ENCODE peak calls at places on chromosome 14, in six cellular contexts. N is GM20000, V is heart left ventricle, T is cardiac fibroblast, E is neural progenitor cell, C is right lobe of liver. A is an unnamed sample.
A peak's percentile ranks its signal among the peaks of the same experiment; 100 is the strongest.

GRCh38 chr14:79318371-79318770 is 892.9 kb downstream of the DIO2 start:
- DNase-seq in N (no peak), C (no peak), V (no peak), E (no peak), T (peak; percentile 28), A (no peak)

GRCh38 chr14:39492267-39492666 is 60.0 kb upstream of the FBXO33 start:
- DNase-seq in T (peak; percentile 80), N (no peak), C (no peak), V (no peak), E (no peak), A (no peak)

GRCh38 chr14:55265197-55265596 is 6.0 kb upstream of the FBXO34 start:
- DNase-seq in C (no peak), N (no peak), T (no peak), E (no peak), V (no peak), A (no peak)

GRCh38 chr14:103960457-103960856 is 18.1 kb upstream of the RD3L start:
- DNase-seq in T (no peak), E (no peak), N (no peak), C (no peak), V (no peak), A (no peak)

GRCh38 chr14:103718572-103718971 is 3.0 kb downstream of the ZFYVE21 start:
- DNase-seq in T (peak; percentile 63), E (no peak), V (no peak), N (no peak), C (no peak), A (no peak)

GRCh38 chr14:22982013-22982476 is 306 bp downstream of the AJUBA start:
- DNase-seq in T (no peak), N (no peak), C (no peak), E (no peak), V (no peak), A (no peak)

GRCh38 chr14:87712386-87713113 is 280.4 kb downstream of the GALC start:
- DNase-seq in E (peak; percentile 24), V (no peak), C (no peak), T (no peak), N (no peak), A (no peak)

GRCh38 chr14:77923131-77923933 is 123.4 kb downstream of the ADCK1 start:
- DNase-seq in E (no peak), C (no peak), N (no peak), V (no peak), T (no peak), A (no peak)

GRCh38 chr14:30813182-30813581 is 61.2 kb upstream of the COCH start:
- DNase-seq in E (no peak), N (no peak), V (no peak), C (no peak), T (no peak), A (no peak)

GRCh38 chr14:106044949-106045596 is 518.7 kb downstream of the TMEM121 start:
- DNase-seq in E (no peak), C (no peak), V (no peak), N (peak; percentile 51), T (no peak), A (peak; percentile 69)
- TF ChIP-seq CTCF in E (no peak), C (peak; percentile 27), V (no peak), N (peak; percentile 96), T (peak; percentile 14), A (peak; percentile 39)

DNA sequence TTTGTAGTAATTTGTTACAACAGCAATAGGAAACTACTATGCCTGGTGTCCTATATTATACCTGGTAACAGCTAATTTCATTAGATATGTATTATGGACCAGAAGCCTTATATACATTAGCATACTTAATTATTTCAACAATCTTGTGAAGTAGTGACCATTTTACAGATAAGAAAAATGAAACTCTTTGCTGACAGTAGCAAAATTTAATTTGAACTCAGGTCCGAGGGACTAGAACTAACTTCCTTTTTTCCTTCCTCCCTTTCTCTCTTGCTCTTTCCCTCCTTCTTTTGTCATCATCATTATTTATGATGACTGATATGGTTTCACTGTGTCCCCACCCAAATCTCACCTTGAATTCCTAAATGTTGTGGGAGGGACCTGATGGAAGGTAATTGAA is 482.0 kb downstream of the SNAPC1 start:
- DNase-seq in E (no peak), N (no peak), V (no peak), T (no peak), C (no peak), A (no peak)
- TF ChIP-seq CTCF in E (no peak), N (no peak), V (no peak), T (no peak), C (no peak), A (no peak)

GRCh38 chr14:28746247-28746646 is 20.3 kb upstream of the FOXG1 start:
- DNase-seq in C (no peak), N (no peak), E (no peak), T (no peak), V (no peak), A (no peak)

GRCh38 chr14:28755930-28756895 is 10.4 kb upstream of the FOXG1 start:
- DNase-seq in N (no peak), C (no peak), E (peak; percentile 25), T (no peak), V (no peak), A (no peak)

GRCh38 chr14:28755198-28755794 is 11.3 kb upstream of the FOXG1 start:
- DNase-seq in V (no peak), T (no peak), E (no peak), C (no peak), N (no peak), A (no peak)

GRCh38 chr14:28754209-28754985 is 12.2 kb upstream of the FOXG1 start:
- DNase-seq in T (peak; percentile 65), E (peak; percentile 72), C (no peak), N (no peak), V (no peak), A (no peak)

DNA sequence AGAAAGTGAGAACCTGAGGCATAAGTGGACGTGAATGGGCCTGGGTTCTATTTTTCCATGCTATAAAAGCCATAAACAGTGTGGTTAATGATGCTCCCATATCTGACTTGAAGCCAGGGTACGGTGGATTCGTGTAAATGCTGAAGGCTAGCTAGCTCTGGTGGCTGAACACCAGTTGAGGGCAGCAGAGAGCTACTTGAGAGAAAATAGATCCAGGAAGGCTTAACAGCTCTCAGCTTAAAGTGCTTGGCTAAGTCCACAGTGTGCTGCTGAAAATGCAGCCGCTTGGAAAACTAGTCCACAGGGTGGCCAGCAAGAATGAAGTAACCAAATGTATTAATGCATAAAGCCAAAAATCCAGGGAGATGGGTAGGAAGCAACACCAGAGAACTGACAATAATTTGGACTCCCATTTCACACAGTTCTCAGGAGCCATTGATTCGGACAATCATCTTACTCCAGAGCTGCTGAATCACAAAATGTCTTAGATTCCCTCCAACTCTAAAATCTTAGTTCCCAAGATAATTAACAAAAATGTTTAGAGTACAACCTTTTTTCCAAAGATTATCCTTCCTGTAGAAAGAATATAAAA is 15.0 kb upstream of the FOXG1 start:
- DNase-seq in E (peak; percentile 85), N (no peak), C (no peak), V (no peak), T (peak; percentile 71), A (peak; percentile 55)
- TF ChIP-seq CTCF in E (peak; percentile 85), N (peak; percentile 46), C (peak; percentile 30), V (peak; percentile 14), T (peak; percentile 82), A (peak; percentile 74)

DNA sequence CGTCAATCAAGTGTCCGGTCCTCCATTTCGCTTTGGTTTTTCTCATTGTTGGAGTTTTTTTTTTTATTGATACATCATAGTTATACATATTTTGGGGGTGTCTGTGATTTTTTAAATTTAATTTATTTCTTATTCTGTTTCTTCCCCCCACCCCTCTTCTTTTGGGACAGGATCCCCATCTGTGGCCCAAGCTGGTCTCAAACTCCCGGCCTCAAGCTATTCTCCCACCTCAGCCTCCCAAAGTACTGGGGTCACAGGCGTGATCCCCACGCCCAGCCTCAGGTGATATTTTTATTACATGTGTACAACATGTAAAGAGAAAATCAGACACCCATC is 51.3 kb upstream of the ZFP36L1 start:
- DNase-seq in N (no peak), C (no peak), E (no peak), T (no peak), V (no peak), A (no peak)
- TF ChIP-seq CTCF in N (no peak), C (no peak), E (no peak), T (no peak), V (no peak), A (no peak)

GRCh38 chr14:37597538-37598084 is 2.2 kb downstream of the TTC6 start:
- DNase-seq in V (no peak), E (peak; percentile 81), T (no peak), N (peak; percentile 23), C (no peak), A (no peak)
- TF ChIP-seq CTCF in V (no peak), E (peak; percentile 68), T (peak; percentile 57), N (no peak), C (no peak), A (no peak)

GRCh38 chr14:67514650-67515385 is 18.3 kb upstream of the PLEKHH1 start:
- DNase-seq in T (peak; percentile 34), V (peak; percentile 40), N (peak; percentile 79), E (peak; percentile 70), C (peak; percentile 57), A (peak; percentile 34)

GRCh38 chr14:67515386-67516079 is 17.6 kb upstream of the PLEKHH1 start:
- DNase-seq in V (no peak), E (no peak), T (no peak), C (peak; percentile 48), N (peak; percentile 82), A (no peak)

GRCh38 chr14:67516679-67517078 is 16.4 kb upstream of the PLEKHH1 start:
- DNase-seq in T (no peak), E (no peak), N (no peak), V (no peak), C (no peak), A (no peak)

GRCh38 chr14:67519406-67519805 is 13.7 kb upstream of the PLEKHH1 start:
- DNase-seq in C (no peak), N (no peak), V (no peak), E (no peak), T (no peak), A (no peak)

GRCh38 chr14:67517083-67517482 is 16.0 kb upstream of the PLEKHH1 start:
- DNase-seq in C (peak; percentile 51), N (no peak), E (peak; percentile 74), T (peak; percentile 42), V (no peak), A (no peak)
- TF ChIP-seq CTCF in C (no peak), N (no peak), E (peak; percentile 35), T (no peak), V (peak; percentile 9), A (peak; percentile 30)